ENCODE peak calls at places on chromosomes 3 and 15, in six cellular contexts. M, G, U, R, D and Q are unnamed samples.

GRCh38 chr15:83993591-83993990 is 242.0 kb upstream of the GOLGA6L4 start:
- DNase-seq in M (no peak), G (no peak), U (no peak), R (no peak), D (no peak), Q (no peak)

GRCh38 chr3:126466886-126467610 is 8.6 kb downstream of the ZXDC start:
- DNase-seq in M (no peak), G (peak), U (no peak), R (no peak), D (no peak), Q (no peak)

GRCh38 chr3:169022457-169022856 is 641.1 kb downstream of the MECOM start:
- DNase-seq in M (no peak), G (no peak), U (no peak), R (no peak), D (no peak), Q (no peak)

GRCh38 chr3:47594792-47595191 is 16.1 kb upstream of the CSPG5 start:
- DNase-seq in M (no peak), G (no peak), U (no peak), R (no peak), D (no peak), Q (no peak)

GRCh38 chr3:40921251-40921650 is 278.1 kb upstream of the CTNNB1 start:
- DNase-seq in M (no peak), G (no peak), U (no peak), R (no peak), D (no peak), Q (no peak)

GRCh38 chr15:48440084-48440483 is 108.9 kb downstream of the DUT start:
- DNase-seq in M (peak), G (peak), U (no peak), R (no peak), D (no peak), Q (no peak)

GRCh38 chr3:18228060-18228459 is 197.1 kb downstream of the SATB1 start:
- DNase-seq in M (no peak), G (no peak), U (no peak), R (no peak), D (no peak), Q (no peak)

GRCh38 chr3:194512895-194513601 is 26.2 kb upstream of the ATP13A3 start:
- DNase-seq in M (no peak), G (no peak), U (no peak), R (no peak), D (no peak), Q (no peak)

GRCh38 chr3:107284570-107284969 is 92.7 kb upstream of the CCDC54 start:
- DNase-seq in M (no peak), G (no peak), U (no peak), R (no peak), D (no peak), Q (no peak)

GRCh38 chr3:15646924-15647511 is 45.5 kb downstream of the BTD start:
- DNase-seq in M (peak), G (peak), U (no peak), R (no peak), D (no peak), Q (no peak)

GRCh38 chr3:181458857-181459256 is 252.9 kb upstream of the SOX2 start:
- DNase-seq in M (no peak), G (no peak), U (no peak), R (no peak), D (no peak), Q (no peak)

GRCh38 chr3:72655758-72656157 is 192.5 kb downstream of the SHQ1 start:
- DNase-seq in M (no peak), G (no peak), U (no peak), R (no peak), D (no peak), Q (no peak)

GRCh38 chr3:177758131-177758530 is 560.8 kb upstream of the TBL1XR1 start:
- DNase-seq in M (no peak), G (no peak), U (no peak), R (no peak), D (no peak), Q (no peak)

GRCh38 chr15:90855139-90855538 is 13.2 kb upstream of the FURIN start:
- DNase-seq in M (no peak), G (no peak), U (no peak), R (no peak), D (no peak), Q (no peak)

GRCh38 chr3:141456328-141456689 is 30.5 kb upstream of the RASA2 start:
- DNase-seq in M (no peak), G (no peak), U (no peak), R (no peak), D (no peak), Q (no peak)

GRCh38 chr3:42247576-42248027 is 18.4 kb downstream of the CCK start:
- DNase-seq in M (no peak), G (no peak), U (no peak), R (peak), D (peak), Q (no peak)

GRCh38 chr3:128083980-128084674 is 31.9 kb downstream of the SEC61A1 start:
- DNase-seq in M (no peak), G (no peak), U (no peak), R (no peak), D (no peak), Q (no peak)

GRCh38 chr3:66593978-66594377 is 93.2 kb upstream of the LRIG1 start:
- DNase-seq in M (peak), G (no peak), U (no peak), R (no peak), D (no peak), Q (no peak)
- H3K27ac ChIP-seq in M (peak), G (no peak), U (no peak), R (no peak), D (no peak), Q (no peak)

GRCh38 chr15:44340410-44340809 is 51.9 kb downstream of the GOLM2 start:
- DNase-seq in M (peak), G (no peak), U (no peak), R (no peak), D (no peak), Q (no peak)
- H3K27ac ChIP-seq in M (no peak), G (no peak), U (no peak), R (no peak), D (no peak), Q (no peak)

GRCh38 chr3:12948891-12949711 is 107.7 kb upstream of the RPL32 start:
- DNase-seq in M (no peak), G (no peak), U (peak), R (peak), D (no peak), Q (no peak)
- H3K27ac ChIP-seq in M (no peak), G (no peak), U (no peak), R (no peak), D (no peak), Q (no peak)

GRCh38 chr15:74453925-74454763 is 6.8 kb downstream of the UBL7 start:
- DNase-seq in M (no peak), G (no peak), U (no peak), R (no peak), D (no peak), Q (no peak)
- H3K27ac ChIP-seq in M (no peak), G (no peak), U (no peak), R (no peak), D (no peak), Q (no peak)

GRCh38 chr15:63013052-63013808 is 29.3 kb upstream of the TPM1 start:
- DNase-seq in M (peak), G (no peak), U (no peak), R (no peak), D (no peak), Q (no peak)

GRCh38 chr15:63012444-63012843 is 30.1 kb upstream of the TPM1 start:
- DNase-seq in M (no peak), G (no peak), U (no peak), R (no peak), D (no peak), Q (no peak)

GRCh38 chr15:63010386-63010785 is 32.2 kb upstream of the TPM1 start:
- DNase-seq in M (no peak), G (no peak), U (no peak), R (no peak), D (no peak), Q (no peak)

GRCh38 chr15:63008333-63009049 is 34.1 kb upstream of the TPM1 start:
- DNase-seq in M (no peak), G (no peak), U (no peak), R (no peak), D (no peak), Q (no peak)

GRCh38 chr15:63010920-63011693 is 31.4 kb upstream of the TPM1 start:
- DNase-seq in M (no peak), G (no peak), U (no peak), R (no peak), D (no peak), Q (no peak)
- H3K27ac ChIP-seq in M (no peak), G (no peak), U (no peak), R (no peak), D (no peak), Q (no peak)